ENCODE peak calls at places on chromosomes 2 and 18, in seven cellular contexts. One of them, this sample, is unnamed.

GRCh38 chr2:208466133-208466919 is 59.7 kb downstream of the PTH2R start:
- DNase-seq in left kidney: peak; percentile 77
- DNase-seq in CD8-positive, alpha-beta T cell: no peak
- DNase-seq in A673: peak; percentile 65
- DNase-seq in left ventricle myocardium superior: no peak
- DNase-seq in AG04449: no peak
- DNase-seq in activated naive CD8-positive, alpha-beta T cell treated with anti-CD3 and anti-CD28 coated beads, Interleukin-2, amount 10 ng/mL, durations not matched to agents 7 days and 5 days: no peak
- DNase-seq in this sample: peak; percentile 46

GRCh38 chr2:47402805-47403691 is at the start of gene MSH2:
- DNase-seq in left ventricle myocardium superior: peak; percentile 95
- DNase-seq in activated naive CD8-positive, alpha-beta T cell treated with anti-CD3 and anti-CD28 coated beads, Interleukin-2, amount 10 ng/mL, durations not matched to agents 7 days and 5 days: peak; percentile 89
- DNase-seq in AG04449: peak; percentile 38
- DNase-seq in left kidney: peak; percentile 98
- DNase-seq in A673: peak; percentile 96
- DNase-seq in CD8-positive, alpha-beta T cell: peak; percentile 87
- DNase-seq in this sample: peak; percentile 95

GRCh38 chr2:135226961-135227360 is 174.9 kb downstream of the RAB3GAP1 start:
- DNase-seq in A673: no peak
- DNase-seq in left ventricle myocardium superior: no peak
- DNase-seq in activated naive CD8-positive, alpha-beta T cell treated with anti-CD3 and anti-CD28 coated beads, Interleukin-2, amount 10 ng/mL, durations not matched to agents 7 days and 5 days: no peak
- DNase-seq in left kidney: no peak
- DNase-seq in AG04449: no peak
- DNase-seq in CD8-positive, alpha-beta T cell: no peak
- DNase-seq in this sample: no peak

GRCh38 chr2:236877972-236878371 is 207.7 kb upstream of the COPS8 start:
- DNase-seq in left ventricle myocardium superior: no peak
- DNase-seq in activated naive CD8-positive, alpha-beta T cell treated with anti-CD3 and anti-CD28 coated beads, Interleukin-2, amount 10 ng/mL, durations not matched to agents 7 days and 5 days: no peak
- DNase-seq in AG04449: no peak
- DNase-seq in CD8-positive, alpha-beta T cell: no peak
- DNase-seq in left kidney: no peak
- DNase-seq in A673: no peak
- DNase-seq in this sample: no peak

GRCh38 chr2:187644991-187645390 is 90.8 kb upstream of the TFPI start:
- DNase-seq in activated naive CD8-positive, alpha-beta T cell treated with anti-CD3 and anti-CD28 coated beads, Interleukin-2, amount 10 ng/mL, durations not matched to agents 7 days and 5 days: no peak
- DNase-seq in CD8-positive, alpha-beta T cell: no peak
- DNase-seq in left ventricle myocardium superior: no peak
- DNase-seq in left kidney: no peak
- DNase-seq in AG04449: no peak
- DNase-seq in A673: no peak
- DNase-seq in this sample: no peak

GRCh38 chr18:11487390-11487789 is 122.0 kb upstream of the SLC35G4 start:
- DNase-seq in A673: no peak
- DNase-seq in left ventricle myocardium superior: no peak
- DNase-seq in left kidney: no peak
- DNase-seq in CD8-positive, alpha-beta T cell: no peak
- DNase-seq in AG04449: no peak
- DNase-seq in activated naive CD8-positive, alpha-beta T cell treated with anti-CD3 and anti-CD28 coated beads, Interleukin-2, amount 10 ng/mL, durations not matched to agents 7 days and 5 days: no peak
- DNase-seq in this sample: no peak

GRCh38 chr2:8229546-8229986 is 452.3 kb upstream of the ID2 start:
- DNase-seq in CD8-positive, alpha-beta T cell: peak; percentile 23
- DNase-seq in A673: peak; percentile 18
- DNase-seq in left kidney: peak; percentile 27
- DNase-seq in AG04449: no peak
- DNase-seq in left ventricle myocardium superior: peak; percentile 66
- DNase-seq in activated naive CD8-positive, alpha-beta T cell treated with anti-CD3 and anti-CD28 coated beads, Interleukin-2, amount 10 ng/mL, durations not matched to agents 7 days and 5 days: peak; percentile 47
- DNase-seq in this sample: peak; percentile 25

GRCh38 chr2:40642726-40643125 is 190.8 kb upstream of the SLC8A1 start:
- DNase-seq in CD8-positive, alpha-beta T cell: no peak
- DNase-seq in activated naive CD8-positive, alpha-beta T cell treated with anti-CD3 and anti-CD28 coated beads, Interleukin-2, amount 10 ng/mL, durations not matched to agents 7 days and 5 days: no peak
- DNase-seq in left kidney: no peak
- DNase-seq in left ventricle myocardium superior: no peak
- DNase-seq in AG04449: no peak
- DNase-seq in A673: no peak
- DNase-seq in this sample: no peak

GRCh38 chr2:26540306-26540705 is 62.4 kb upstream of the OTOF start:
- DNase-seq in left ventricle myocardium superior: no peak
- DNase-seq in activated naive CD8-positive, alpha-beta T cell treated with anti-CD3 and anti-CD28 coated beads, Interleukin-2, amount 10 ng/mL, durations not matched to agents 7 days and 5 days: no peak
- DNase-seq in AG04449: no peak
- DNase-seq in left kidney: peak; percentile 62
- DNase-seq in A673: no peak
- DNase-seq in CD8-positive, alpha-beta T cell: no peak
- DNase-seq in this sample: no peak

This sample was measured in WTC11.